ENCODE peak calls at places on chromosomes 4 and X, in eight cellular contexts. One of them, this sample, is unnamed.

GRCh38 chrX:17361620-17362019 is 13.4 kb upstream of the NHS start:
- DNase-seq in DND-41: peak; percentile 16
- DNase-seq in ascending aorta: no peak
- DNase-seq in heart left ventricle: no peak
- DNase-seq in CD4-positive, CD25-positive, alpha-beta regulatory T cell: no peak
- DNase-seq in keratinocyte: no peak
- DNase-seq in aorta: no peak
- DNase-seq in HAP-1: peak; percentile 39
- DNase-seq in this sample: no peak

GRCh38 chr4:183332447-183332846 is 10.2 kb upstream of the CLDN24 start:
- DNase-seq in keratinocyte: no peak
- DNase-seq in HAP-1: no peak
- DNase-seq in ascending aorta: no peak
- DNase-seq in DND-41: no peak
- DNase-seq in aorta: no peak
- DNase-seq in heart left ventricle: no peak
- DNase-seq in CD4-positive, CD25-positive, alpha-beta regulatory T cell: no peak
- DNase-seq in this sample: no peak

GRCh38 chr4:95355021-95355420 is 193.8 kb downstream of the UNC5C start:
- DNase-seq in CD4-positive, CD25-positive, alpha-beta regulatory T cell: no peak
- DNase-seq in heart left ventricle: no peak
- DNase-seq in DND-41: no peak
- DNase-seq in keratinocyte: no peak
- DNase-seq in aorta: no peak
- DNase-seq in HAP-1: no peak
- DNase-seq in ascending aorta: no peak
- DNase-seq in this sample: no peak

GRCh38 chrX:154348114-154348531 is 26.3 kb downstream of the FLNA start:
- DNase-seq in DND-41: no peak
- DNase-seq in aorta: peak; percentile 44
- DNase-seq in HAP-1: no peak
- DNase-seq in ascending aorta: no peak
- DNase-seq in keratinocyte: no peak
- DNase-seq in heart left ventricle: peak; percentile 26
- DNase-seq in CD4-positive, CD25-positive, alpha-beta regulatory T cell: no peak
- DNase-seq in this sample: peak; percentile 25

GRCh38 chrX:134480061-134480460 is 20.1 kb downstream of the HPRT1 start:
- DNase-seq in DND-41: no peak
- DNase-seq in CD4-positive, CD25-positive, alpha-beta regulatory T cell: no peak
- DNase-seq in heart left ventricle: no peak
- DNase-seq in HAP-1: no peak
- DNase-seq in ascending aorta: no peak
- DNase-seq in aorta: no peak
- DNase-seq in keratinocyte: no peak
- DNase-seq in this sample: no peak

GRCh38 chrX:53048169-53049126 is at the start of gene GPR173:
- DNase-seq in keratinocyte: no peak
- DNase-seq in CD4-positive, CD25-positive, alpha-beta regulatory T cell: no peak
- DNase-seq in heart left ventricle: peak; percentile 55
- DNase-seq in DND-41: no peak
- DNase-seq in aorta: peak; percentile 72
- DNase-seq in ascending aorta: no peak
- DNase-seq in HAP-1: peak; percentile 77
- DNase-seq in this sample: no peak

GRCh38 chrX:84197550-84197949 is 9.6 kb upstream of the RPS6KA6 start:
- DNase-seq in aorta: no peak
- DNase-seq in ascending aorta: no peak
- DNase-seq in heart left ventricle: no peak
- DNase-seq in CD4-positive, CD25-positive, alpha-beta regulatory T cell: no peak
- DNase-seq in keratinocyte: no peak
- DNase-seq in HAP-1: no peak
- DNase-seq in DND-41: no peak
- DNase-seq in this sample: no peak

GRCh38 chr4:99723555-99724450 is 66.2 kb upstream of the C4orf54 start:
- DNase-seq in CD4-positive, CD25-positive, alpha-beta regulatory T cell: no peak
- DNase-seq in DND-41: no peak
- DNase-seq in keratinocyte: peak; percentile 53
- DNase-seq in ascending aorta: peak; percentile 41
- DNase-seq in aorta: peak; percentile 72
- DNase-seq in heart left ventricle: peak; percentile 75
- DNase-seq in HAP-1: no peak
- DNase-seq in this sample: no peak

GRCh38 chr4:124389591-124389990 is 322.9 kb downstream of the ANKRD50 start:
- DNase-seq in CD4-positive, CD25-positive, alpha-beta regulatory T cell: no peak
- DNase-seq in keratinocyte: no peak
- DNase-seq in DND-41: no peak
- DNase-seq in heart left ventricle: no peak
- DNase-seq in aorta: no peak
- DNase-seq in HAP-1: no peak
- DNase-seq in ascending aorta: no peak
- DNase-seq in this sample: no peak
- H3K4me1 ChIP-seq in CD4-positive, CD25-positive, alpha-beta regulatory T cell: no peaks in the 10 kb centered on the region
- H3K4me1 ChIP-seq in keratinocyte: peaks cover 3% of the 10 kb centered on the region
- H3K4me1 ChIP-seq in DND-41: no peaks in the 10 kb centered on the region
- H3K4me1 ChIP-seq in heart left ventricle: no peaks in the 10 kb centered on the region
- H3K4me1 ChIP-seq in aorta: no peaks in the 10 kb centered on the region
- H3K4me1 ChIP-seq in HAP-1: no peaks in the 10 kb centered on the region
- H3K4me1 ChIP-seq in ascending aorta: no peaks in the 10 kb centered on the region
- H3K4me1 ChIP-seq in this sample: no peaks in the 10 kb centered on the region

GRCh38 chr4:112145820-112146813 is 863 bp downstream of the FAM241A start:
- DNase-seq in HAP-1: peak; percentile 28
- DNase-seq in keratinocyte: no peak
- DNase-seq in ascending aorta: no peak
- DNase-seq in aorta: peak; percentile 63
- DNase-seq in CD4-positive, CD25-positive, alpha-beta regulatory T cell: peak; percentile 72
- DNase-seq in DND-41: peak; percentile 34
- DNase-seq in heart left ventricle: peak; percentile 57
- DNase-seq in this sample: peak; percentile 66

GRCh38 chr4:112142152-112142551 is 3.1 kb upstream of the FAM241A start:
- DNase-seq in HAP-1: no peak
- DNase-seq in ascending aorta: no peak
- DNase-seq in heart left ventricle: no peak
- DNase-seq in aorta: no peak
- DNase-seq in keratinocyte: no peak
- DNase-seq in DND-41: no peak
- DNase-seq in CD4-positive, CD25-positive, alpha-beta regulatory T cell: no peak
- DNase-seq in this sample: no peak

GRCh38 chr4:112147697-112148096 is 2.4 kb downstream of the FAM241A start:
- DNase-seq in HAP-1: no peak
- DNase-seq in keratinocyte: no peak
- DNase-seq in CD4-positive, CD25-positive, alpha-beta regulatory T cell: no peak
- DNase-seq in heart left ventricle: peak; percentile 36
- DNase-seq in ascending aorta: no peak
- DNase-seq in DND-41: no peak
- DNase-seq in aorta: no peak
- DNase-seq in this sample: no peak

GRCh38 chr4:112145326-112145819 is at the start of gene FAM241A:
- DNase-seq in keratinocyte: no peak
- DNase-seq in HAP-1: peak; percentile 71
- DNase-seq in DND-41: peak; percentile 76
- DNase-seq in heart left ventricle: peak; percentile 93
- DNase-seq in ascending aorta: peak; percentile 62
- DNase-seq in CD4-positive, CD25-positive, alpha-beta regulatory T cell: peak; percentile 88
- DNase-seq in aorta: peak; percentile 89
- DNase-seq in this sample: peak; percentile 86

DNA sequence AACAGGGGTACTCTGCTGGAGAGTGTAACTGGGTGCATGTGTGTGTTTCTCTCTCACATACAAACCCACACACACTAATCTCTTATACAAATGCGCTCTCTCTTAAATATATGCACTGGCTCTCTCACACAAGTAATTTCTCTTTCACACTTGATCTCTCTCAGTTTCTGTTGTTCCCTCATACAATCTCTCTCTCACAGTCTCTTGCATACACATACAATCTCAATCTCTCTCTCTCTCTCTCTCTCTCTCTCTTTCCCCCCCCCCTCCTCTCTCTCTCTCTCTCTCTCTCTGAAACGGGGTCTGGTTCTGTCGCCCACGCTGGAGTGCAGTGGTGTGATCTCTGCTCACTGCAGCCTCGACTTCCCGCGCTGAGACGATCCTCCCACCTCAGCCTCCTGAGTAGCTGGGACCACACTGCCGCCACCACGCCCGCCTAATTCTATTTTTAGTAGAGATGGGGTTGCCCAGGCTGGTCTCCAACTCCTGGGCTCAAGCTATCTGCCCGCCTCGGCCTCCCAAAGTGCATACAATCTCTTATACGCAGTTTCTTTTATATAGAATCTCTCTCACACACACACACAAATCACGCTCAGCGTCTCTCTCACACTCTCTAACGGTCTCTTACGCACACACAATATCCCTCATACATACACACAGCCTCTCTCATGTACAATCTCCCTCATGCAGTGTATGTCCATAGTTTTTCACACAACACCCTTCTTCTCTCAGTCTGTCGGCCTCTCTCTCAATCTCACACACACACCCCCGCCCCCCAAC is 518 bp upstream of the FAM241A start:
- DNase-seq in HAP-1: no peak
- DNase-seq in aorta: peak; percentile 44
- DNase-seq in ascending aorta: no peak
- DNase-seq in CD4-positive, CD25-positive, alpha-beta regulatory T cell: no peak
- DNase-seq in heart left ventricle: peak; percentile 32
- DNase-seq in DND-41: no peak
- DNase-seq in keratinocyte: peak; percentile 11
- DNase-seq in this sample: no peak
- H3K4me3 ChIP-seq in HAP-1: peak overlapping the region; percentile 69
- H3K4me3 ChIP-seq in aorta: no peak overlapping the region
- H3K4me3 ChIP-seq in ascending aorta: peak overlapping the region; percentile 96
- H3K4me3 ChIP-seq in CD4-positive, CD25-positive, alpha-beta regulatory T cell: peak overlapping the region; percentile 72
- H3K4me3 ChIP-seq in heart left ventricle: peak overlapping the region; percentile 83
- H3K4me3 ChIP-seq in DND-41: no peak overlapping the region
- H3K4me3 ChIP-seq in keratinocyte: peak overlapping the region; percentile 39
- H3K4me3 ChIP-seq in this sample: no peak overlapping the region

GRCh38 chr4:87019243-87019817 is 84.5 kb downstream of the AFF1 start:
- DNase-seq in CD4-positive, CD25-positive, alpha-beta regulatory T cell: no peak
- DNase-seq in ascending aorta: no peak
- DNase-seq in keratinocyte: no peak
- DNase-seq in aorta: no peak
- DNase-seq in heart left ventricle: no peak
- DNase-seq in DND-41: no peak
- DNase-seq in HAP-1: no peak
- DNase-seq in this sample: no peak

GRCh38 chr4:87017580-87018061 is 82.8 kb downstream of the AFF1 start:
- DNase-seq in heart left ventricle: no peak
- DNase-seq in CD4-positive, CD25-positive, alpha-beta regulatory T cell: peak; percentile 24
- DNase-seq in ascending aorta: no peak
- DNase-seq in DND-41: no peak
- DNase-seq in aorta: no peak
- DNase-seq in keratinocyte: no peak
- DNase-seq in HAP-1: no peak
- DNase-seq in this sample: no peak

GRCh38 chr4:87019898-87020297 is 85.1 kb downstream of the AFF1 start:
- DNase-seq in keratinocyte: no peak
- DNase-seq in DND-41: no peak
- DNase-seq in CD4-positive, CD25-positive, alpha-beta regulatory T cell: no peak
- DNase-seq in heart left ventricle: no peak
- DNase-seq in aorta: no peak
- DNase-seq in HAP-1: no peak
- DNase-seq in ascending aorta: no peak
- DNase-seq in this sample: no peak

GRCh38 chr4:87014284-87014782 is 79.5 kb downstream of the AFF1 start:
- DNase-seq in aorta: no peak
- DNase-seq in keratinocyte: no peak
- DNase-seq in CD4-positive, CD25-positive, alpha-beta regulatory T cell: no peak
- DNase-seq in DND-41: no peak
- DNase-seq in ascending aorta: no peak
- DNase-seq in heart left ventricle: no peak
- DNase-seq in HAP-1: no peak
- DNase-seq in this sample: no peak

DNA sequence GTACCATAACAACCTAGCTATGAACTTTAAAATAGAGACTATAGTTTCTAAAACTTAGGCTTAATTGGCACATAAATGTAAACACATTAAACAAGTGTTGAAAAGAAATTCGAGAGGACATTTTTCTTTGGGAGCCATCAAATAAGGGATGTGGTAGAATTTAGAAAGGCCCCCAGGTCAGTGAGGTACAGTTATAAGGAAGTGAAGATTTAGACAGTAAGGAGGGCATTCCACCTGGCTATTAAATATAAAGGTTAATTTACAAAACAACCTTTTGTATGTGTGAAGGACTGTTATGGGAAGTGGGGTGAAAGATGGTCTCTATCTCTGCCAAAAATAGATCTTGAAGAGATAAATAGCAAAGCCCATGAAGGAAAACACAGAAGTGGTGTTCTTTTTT is 83.9 kb downstream of the AFF1 start:
- DNase-seq in HAP-1: no peak
- DNase-seq in keratinocyte: no peak
- DNase-seq in CD4-positive, CD25-positive, alpha-beta regulatory T cell: no peak
- DNase-seq in ascending aorta: no peak
- DNase-seq in DND-41: no peak
- DNase-seq in heart left ventricle: no peak
- DNase-seq in aorta: no peak
- DNase-seq in this sample: no peak
- H3K4me1 ChIP-seq in HAP-1: peaks cover 13% of the 10 kb centered on the region
- H3K4me1 ChIP-seq in keratinocyte: peaks cover 21% of the 10 kb centered on the region
- H3K4me1 ChIP-seq in CD4-positive, CD25-positive, alpha-beta regulatory T cell: peaks cover 12% of the 10 kb centered on the region
- H3K4me1 ChIP-seq in ascending aorta: peaks cover 33% of the 10 kb centered on the region
- H3K4me1 ChIP-seq in DND-41: peaks cover 48% of the 10 kb centered on the region
- H3K4me1 ChIP-seq in heart left ventricle: peaks cover 82% of the 10 kb centered on the region
- H3K4me1 ChIP-seq in aorta: peaks cover 4% of the 10 kb centered on the region
- H3K4me1 ChIP-seq in this sample: peaks cover 64% of the 10 kb centered on the region

GRCh38 chr4:41796545-41797210 is 48.2 kb upstream of the PHOX2B start:
- DNase-seq in CD4-positive, CD25-positive, alpha-beta regulatory T cell: no peak
- DNase-seq in aorta: no peak
- DNase-seq in heart left ventricle: no peak
- DNase-seq in HAP-1: peak; percentile 13
- DNase-seq in DND-41: no peak
- DNase-seq in ascending aorta: no peak
- DNase-seq in keratinocyte: no peak
- DNase-seq in this sample: no peak

GRCh38 chr4:41799126-41799525 is 50.6 kb upstream of the PHOX2B start:
- DNase-seq in HAP-1: no peak
- DNase-seq in heart left ventricle: no peak
- DNase-seq in DND-41: no peak
- DNase-seq in ascending aorta: no peak
- DNase-seq in keratinocyte: no peak
- DNase-seq in CD4-positive, CD25-positive, alpha-beta regulatory T cell: no peak
- DNase-seq in aorta: no peak
- DNase-seq in this sample: no peak

GRCh38 chr4:41797260-41797659 is 48.7 kb upstream of the PHOX2B start:
- DNase-seq in heart left ventricle: no peak
- DNase-seq in aorta: no peak
- DNase-seq in ascending aorta: no peak
- DNase-seq in keratinocyte: no peak
- DNase-seq in DND-41: no peak
- DNase-seq in CD4-positive, CD25-positive, alpha-beta regulatory T cell: no peak
- DNase-seq in HAP-1: no peak
- DNase-seq in this sample: no peak

GRCh38 chr4:41792166-41792565 is 43.6 kb upstream of the PHOX2B start:
- DNase-seq in aorta: no peak
- DNase-seq in DND-41: no peak
- DNase-seq in ascending aorta: no peak
- DNase-seq in heart left ventricle: no peak
- DNase-seq in CD4-positive, CD25-positive, alpha-beta regulatory T cell: no peak
- DNase-seq in keratinocyte: no peak
- DNase-seq in HAP-1: no peak
- DNase-seq in this sample: no peak

DNA sequence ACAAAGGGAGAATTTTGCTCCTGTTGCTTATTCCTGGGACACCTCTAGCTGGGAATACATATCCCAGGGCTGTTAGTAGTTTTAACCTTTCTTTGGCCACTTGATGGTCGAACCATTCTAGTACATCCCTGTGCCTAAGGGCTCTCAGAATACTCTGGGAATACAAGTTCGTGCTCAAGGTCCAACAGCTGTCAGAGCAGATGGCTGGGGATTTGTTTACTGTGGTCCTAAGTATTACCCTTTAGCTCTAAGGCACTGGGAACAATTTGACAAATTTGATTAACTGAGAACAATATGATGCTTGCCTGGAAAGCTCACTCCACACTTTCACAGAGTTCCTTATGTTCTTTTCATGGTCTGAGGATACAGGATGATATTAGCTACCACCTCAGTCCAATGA is 47.3 kb upstream of the PHOX2B start:
- DNase-seq in aorta: no peak
- DNase-seq in DND-41: no peak
- DNase-seq in ascending aorta: no peak
- DNase-seq in heart left ventricle: no peak
- DNase-seq in HAP-1: no peak
- DNase-seq in keratinocyte: no peak
- DNase-seq in CD4-positive, CD25-positive, alpha-beta regulatory T cell: no peak
- DNase-seq in this sample: no peak
- H3K4me3 ChIP-seq in aorta: no peak overlapping the region
- H3K4me3 ChIP-seq in DND-41: no peak overlapping the region
- H3K4me3 ChIP-seq in ascending aorta: no peak overlapping the region
- H3K4me3 ChIP-seq in heart left ventricle: no peak overlapping the region
- H3K4me3 ChIP-seq in HAP-1: no peak overlapping the region
- H3K4me3 ChIP-seq in keratinocyte: no peak overlapping the region
- H3K4me3 ChIP-seq in CD4-positive, CD25-positive, alpha-beta regulatory T cell: no peak overlapping the region
- H3K4me3 ChIP-seq in this sample: no peak overlapping the region